ENCODE peak calls at places on chromosome 22, in eight cellular contexts. P is bronchial epithelial cell, U is HCT116, C is brain microvascular endothelial cell, K is colonic mucosa, H is kidney epithelial cell, B is IMR-90, Y is cardiac muscle cell. G is an unnamed sample.

GRCh38 chr22:44723801-44724200 is 21.8 kb downstream of the PRR5 start:
- DNase-seq in P (peak), U (peak), C (peak), K (no peak), H (no peak), B (peak), Y (peak), G (no peak)

GRCh38 chr22:43147821-43148220 is 3.5 kb upstream of the TSPO start:
- DNase-seq in P (no peak), U (no peak), C (no peak), K (no peak), H (no peak), B (no peak), Y (no peak), G (no peak)

GRCh38 chr22:38782402-38783094 is 11.4 kb downstream of the DNAL4 start:
- DNase-seq in P (no peak), U (no peak), C (peak), K (no peak), H (no peak), B (peak), Y (peak), G (no peak)

GRCh38 chr22:25193130-25193529 is 6.5 kb upstream of the CRYBB3 start:
- DNase-seq in P (no peak), U (no peak), C (no peak), K (no peak), H (no peak), B (no peak), Y (no peak), G (no peak)

GRCh38 chr22:40534379-40535188 is 101.9 kb downstream of the MRTFA start:
- DNase-seq in P (peak), U (no peak), C (peak), K (no peak), H (no peak), B (peak), Y (peak), G (no peak)

GRCh38 chr22:39297490-39298193 is 21.8 kb downstream of the RPL3 start:
- DNase-seq in P (no peak), U (no peak), C (no peak), K (no peak), H (no peak), B (no peak), Y (no peak), G (no peak)

GRCh38 chr22:31329453-31330215 is 16.5 kb downstream of the PATZ1 start:
- DNase-seq in P (no peak), U (no peak), C (no peak), K (no peak), H (no peak), B (no peak), Y (no peak), G (no peak)

GRCh38 chr22:26939466-26939865 is 282.1 kb downstream of the MIAT start:
- DNase-seq in P (no peak), U (no peak), C (no peak), K (no peak), H (no peak), B (no peak), Y (no peak), G (no peak)

GRCh38 chr22:41951898-41952474 is at the start of gene SMIM45:
- DNase-seq in P (no peak), U (no peak), C (no peak), K (no peak), H (no peak), B (no peak), Y (peak), G (no peak)

GRCh38 chr22:25365491-25366261 is 146.2 kb downstream of the CRYBB2 start:
- DNase-seq in P (no peak), U (no peak), C (no peak), K (no peak), H (no peak), B (no peak), Y (no peak), G (no peak)

GRCh38 chr22:44632823-44633478 is 69.1 kb upstream of the PRR5 start:
- DNase-seq in P (no peak), U (no peak), C (no peak), K (no peak), H (no peak), B (no peak), Y (peak), G (no peak)

GRCh38 chr22:20783844-20784723 is 10.2 kb downstream of the SERPIND1 start:
- DNase-seq in P (peak), U (peak), C (peak), K (peak), H (peak), B (peak), Y (peak), G (no peak)

GRCh38 chr22:45503816-45504702 is 1.4 kb downstream of the FBLN1 start:
- DNase-seq in P (no peak), U (no peak), C (peak), K (no peak), H (no peak), B (peak), Y (peak), G (no peak)

GRCh38 chr22:48797731-48798130 is 1029.9 kb downstream of the BRD1 start:
- DNase-seq in P (no peak), U (no peak), C (no peak), K (no peak), H (no peak), B (no peak), Y (no peak), G (no peak)

GRCh38 chr22:39343259-39344045 is 6.3 kb upstream of the SYNGR1 start:
- DNase-seq in P (peak), U (peak), C (peak), K (peak), H (no peak), B (peak), Y (peak), G (no peak)

GRCh38 chr22:25148149-25148691 is 51.4 kb upstream of the CRYBB3 start:
- DNase-seq in P (no peak), U (no peak), C (no peak), K (peak), H (no peak), B (no peak), Y (peak), G (no peak)

GRCh38 chr22:38824587-38824986 is 19.2 kb downstream of the NPTXR start:
- DNase-seq in P (peak), U (no peak), C (peak), K (peak), H (no peak), B (peak), Y (peak), G (no peak)

GRCh38 chr22:46652930-46653331 is 32.7 kb downstream of the GRAMD4 start:
- DNase-seq in P (no peak), U (no peak), C (peak), K (no peak), H (no peak), B (peak), Y (peak), G (no peak)

GRCh38 chr22:46336119-46337078 is 885 bp downstream of the TRMU start:
- DNase-seq in P (peak), U (no peak), C (no peak), K (peak), H (no peak), B (peak), Y (peak), G (no peak)

GRCh38 chr22:44448271-44448780 is 49.7 kb downstream of the RTL6 start:
- DNase-seq in P (peak), U (no peak), C (peak), K (no peak), H (peak), B (peak), Y (peak), G (peak)

DNA sequence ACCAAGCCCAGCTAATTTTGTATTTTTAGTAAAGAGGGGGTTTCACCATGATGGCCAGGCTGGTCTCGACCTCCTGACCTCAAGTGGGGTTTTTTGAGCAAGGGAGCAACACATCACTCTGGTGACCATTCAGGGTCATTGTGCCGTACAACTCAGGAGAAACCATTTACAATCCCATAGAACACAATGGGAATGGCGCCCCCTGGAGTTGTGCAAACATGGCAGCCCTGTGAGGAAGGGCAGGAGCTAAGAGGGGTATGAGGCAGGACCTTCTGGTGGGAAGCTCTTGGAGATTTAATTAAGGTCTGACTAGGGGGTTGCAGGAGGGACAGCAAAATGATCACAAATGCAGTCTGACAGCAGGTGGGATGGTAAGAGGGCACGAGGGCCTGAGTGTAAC is 9.2 kb upstream of the CSF2RB start:
- DNase-seq in P (no peak), U (no peak), C (no peak), K (no peak), H (no peak), B (no peak), Y (no peak), G (no peak)
- TF ChIP-seq CTCF in P (no peak), U (peak), C (peak), K (no peak), H (no peak), B (no peak), Y (peak), G (peak)

GRCh38 chr22:50676211-50676636 is 3.6 kb downstream of the SHANK3 start:
- DNase-seq in P (no peak), U (no peak), C (no peak), K (no peak), H (no peak), B (no peak), Y (no peak), G (no peak)
- H3K4me3 ChIP-seq in P (no peak), U (no peak), C (no peak), K (no peak), H (no peak), B (no peak), Y (no peak), G (no peak)

GRCh38 chr22:17369553-17370035 is 334 bp downstream of the CECR2 start:
- DNase-seq in P (no peak), U (no peak), C (no peak), K (no peak), H (no peak), B (no peak), Y (peak), G (no peak)

GRCh38 chr22:17368727-17369552 is at the start of gene CECR2:
- DNase-seq in P (no peak), U (peak), C (no peak), K (peak), H (peak), B (no peak), Y (peak), G (no peak)

GRCh38 chr22:17371446-17371845 is 2.2 kb downstream of the CECR2 start:
- DNase-seq in P (no peak), U (no peak), C (no peak), K (no peak), H (no peak), B (no peak), Y (no peak), G (no peak)

GRCh38 chr22:17370766-17371181 is 1.5 kb downstream of the CECR2 start:
- DNase-seq in P (no peak), U (no peak), C (no peak), K (no peak), H (no peak), B (no peak), Y (no peak), G (no peak)

DNA sequence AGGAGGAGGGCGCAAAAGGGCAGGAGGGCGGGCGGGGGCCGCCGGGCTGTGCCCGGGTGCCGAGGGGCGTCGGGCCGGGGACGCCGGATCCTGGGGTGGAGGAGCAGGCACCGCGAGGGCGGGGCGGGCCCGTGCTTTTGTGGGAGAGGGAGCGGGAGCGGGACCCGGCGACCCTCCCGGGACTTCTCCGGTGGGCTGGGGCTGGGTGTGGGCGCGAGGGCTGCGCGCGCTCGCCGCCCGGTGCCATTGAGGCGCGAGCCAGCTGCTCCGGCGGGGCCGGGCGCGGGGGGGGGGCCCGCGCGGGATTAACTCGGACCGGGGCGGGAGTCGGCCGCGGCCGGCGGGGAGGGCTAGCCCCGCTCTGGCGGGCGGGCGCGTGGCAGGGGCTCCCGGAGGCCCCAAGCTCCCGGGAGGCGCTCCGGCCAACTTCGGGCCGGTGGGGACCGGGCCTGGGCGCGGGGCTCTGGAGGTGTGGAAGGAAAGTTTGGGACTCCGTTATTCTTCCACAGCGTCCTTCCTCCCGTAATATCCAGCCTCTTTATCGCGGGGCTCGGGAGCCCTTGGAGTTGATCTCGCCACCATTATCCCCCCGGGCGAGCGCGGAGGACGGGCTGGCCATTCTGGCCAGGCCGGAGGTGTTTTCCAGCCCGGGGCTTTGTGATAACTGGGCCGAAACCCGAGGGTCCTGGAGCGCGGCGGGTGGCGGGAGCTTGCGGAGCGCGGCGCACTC is 941 bp downstream of the CECR2 start:
- DNase-seq in P (no peak), U (no peak), C (no peak), K (no peak), H (no peak), B (no peak), Y (peak), G (no peak)
- TF ChIP-seq CTCF in P (no peak), U (no peak), C (no peak), K (no peak), H (no peak), B (no peak), Y (no peak), G (no peak)

GRCh38 chr22:19085233-19086043 is 36.8 kb downstream of the DGCR2 start:
- DNase-seq in P (peak), U (no peak), C (peak), K (no peak), H (no peak), B (peak), Y (peak), G (no peak)
- H3K4me3 ChIP-seq in P (no peak), U (no peak), C (no peak), K (no peak), H (no peak), B (no peak), Y (no peak), G (no peak)

DNA sequence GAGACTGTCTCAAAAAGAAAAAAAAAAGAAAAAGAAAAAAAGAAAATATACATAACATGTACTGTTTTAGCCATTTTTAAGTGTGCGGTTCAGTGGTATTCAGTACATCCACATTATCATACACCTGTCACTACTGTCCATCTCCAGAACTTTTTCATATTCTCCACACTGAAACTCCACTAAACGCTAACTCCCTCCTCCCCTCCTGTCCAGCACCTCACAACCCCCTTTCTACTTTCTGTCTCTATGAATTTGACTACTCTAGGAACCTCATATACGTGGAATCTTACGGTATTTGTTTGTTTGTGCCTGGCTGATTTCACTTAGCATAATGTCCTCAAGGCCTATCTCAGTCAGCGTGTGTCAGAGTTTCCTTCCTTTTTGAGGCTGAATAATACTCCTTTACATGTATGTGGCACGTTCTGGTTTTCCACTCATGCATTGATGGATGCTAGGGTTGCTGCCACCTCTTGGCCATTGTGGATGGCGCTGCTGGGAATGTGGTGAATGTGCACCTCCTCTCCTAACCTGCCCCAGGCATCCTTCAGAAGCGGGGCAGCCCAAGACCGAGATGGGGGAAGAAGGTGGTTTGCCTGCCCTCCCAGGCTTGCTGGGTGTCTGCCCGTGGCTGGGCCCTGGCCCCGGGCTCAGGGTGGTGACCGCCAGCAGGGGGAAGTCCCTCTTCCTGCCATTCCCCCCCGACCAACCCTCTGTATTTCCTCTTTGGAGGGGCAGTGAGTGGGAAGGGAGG is 60.5 kb downstream of the BCR start:
- DNase-seq in P (peak), U (no peak), C (no peak), K (no peak), H (no peak), B (no peak), Y (no peak), G (no peak)
- TF ChIP-seq CTCF in P (peak), U (peak), C (peak), K (peak), H (peak), B (peak), Y (peak), G (peak)

DNA sequence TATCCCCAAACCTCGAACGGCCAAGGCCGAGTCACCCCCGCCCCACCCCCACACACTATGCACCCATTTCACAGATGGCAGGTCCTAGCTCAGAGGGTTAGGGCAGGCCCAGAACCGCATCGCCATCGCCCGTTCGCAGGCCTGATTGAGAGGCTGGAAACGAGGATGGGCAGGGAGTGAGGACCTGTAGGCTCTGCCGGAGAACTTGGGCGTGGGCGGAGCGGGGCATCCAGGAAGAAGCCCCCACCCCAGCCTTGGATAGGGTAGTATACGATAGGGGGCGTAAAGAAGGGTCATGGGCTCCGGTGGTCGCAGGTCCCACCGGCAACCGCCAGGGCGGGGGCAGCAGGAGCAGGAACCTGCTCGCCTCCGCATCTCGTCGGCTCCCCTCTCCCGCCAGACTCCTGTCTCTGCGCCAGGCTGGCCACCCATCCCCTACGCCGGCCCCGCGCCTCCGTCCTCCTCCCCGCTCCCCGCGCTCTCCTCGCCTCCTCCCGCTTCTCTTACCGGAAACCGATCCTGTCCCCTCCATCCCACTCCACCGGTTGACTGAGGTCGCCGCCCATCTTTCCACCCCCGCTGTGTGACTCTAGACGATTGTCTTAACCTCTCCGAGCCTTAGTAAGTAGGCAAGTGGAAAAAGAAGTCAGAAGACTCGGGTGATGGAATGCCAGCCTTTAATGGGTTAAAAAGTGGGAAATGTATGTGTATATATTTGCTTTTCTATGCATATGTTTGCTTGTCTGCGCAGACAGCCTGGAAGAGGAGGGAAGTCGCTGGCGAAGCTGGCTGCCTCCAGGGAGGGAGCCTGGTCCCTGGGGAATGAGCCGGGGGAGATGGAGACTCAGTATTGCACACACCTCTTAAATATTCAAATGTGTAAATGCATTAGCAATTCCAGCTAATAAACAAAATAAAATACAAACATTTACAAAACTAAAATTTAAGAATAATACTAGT is 52.8 kb downstream of the CYTH4 start:
- DNase-seq in P (peak), U (no peak), C (no peak), K (no peak), H (no peak), B (no peak), Y (peak), G (no peak)
- H3K4me3 ChIP-seq in P (no peak), U (no peak), C (peak), K (no peak), H (no peak), B (no peak), Y (no peak), G (no peak)

GRCh38 chr22:50141891-50142363 is 28.6 kb upstream of the PANX2 start:
- DNase-seq in P (no peak), U (no peak), C (no peak), K (no peak), H (no peak), B (peak), Y (no peak), G (no peak)
- TF ChIP-seq CTCF in P (peak), U (no peak), C (peak), K (no peak), H (peak), B (peak), Y (peak), G (no peak)

DNA sequence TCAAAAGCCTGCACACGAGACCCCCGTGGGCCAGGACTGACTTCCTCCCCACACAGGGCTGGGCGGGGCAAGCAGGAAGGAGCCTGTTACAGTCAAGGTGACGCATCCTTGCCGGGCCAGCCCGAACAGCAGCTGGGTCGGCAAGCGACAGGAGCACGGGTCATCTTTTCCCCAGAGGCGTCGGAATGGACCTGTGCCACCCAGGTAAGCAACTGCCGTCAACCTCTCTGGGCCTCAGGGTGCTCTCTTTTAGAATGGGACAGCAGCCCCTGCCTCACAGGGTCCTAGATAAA is at the start of gene CYTH4:
- DNase-seq in P (peak), U (no peak), C (no peak), K (peak), H (no peak), B (no peak), Y (no peak), G (no peak)
- H3K4me3 ChIP-seq in P (no peak), U (peak), C (no peak), K (peak), H (no peak), B (no peak), Y (no peak), G (no peak)

GRCh38 chr22:37283393-37283937 is 1.2 kb downstream of the CYTH4 start:
- DNase-seq in P (no peak), U (no peak), C (no peak), K (peak), H (no peak), B (no peak), Y (no peak), G (no peak)
- TF ChIP-seq CTCF in P (peak), U (peak), C (peak), K (no peak), H (peak), B (peak), Y (no peak), G (peak)

G was measured in BJ.